ENCODE peak calls at places on chromosomes 5 and 9, in seven cellular contexts. One of them, this sample, is unnamed.

GRCh38 chr5:179060116-179061008 is at the start of gene ZNF354C:
- DNase-seq in naive thymus-derived CD4-positive, alpha-beta T cell: peak; percentile 87
- DNase-seq in lung: peak; percentile 89
- DNase-seq in upper lobe of right lung: peak; percentile 96
- DNase-seq in body of pancreas: peak; percentile 86
- DNase-seq in left ventricle myocardium inferior: peak; percentile 92
- DNase-seq in psoas muscle: peak; percentile 94
- DNase-seq in this sample: peak; percentile 90

GRCh38 chr5:132257131-132258101 is at the start of gene PDLIM4:
- DNase-seq in naive thymus-derived CD4-positive, alpha-beta T cell: no peak
- DNase-seq in lung: no peak
- DNase-seq in upper lobe of right lung: peak; percentile 66
- DNase-seq in body of pancreas: peak; percentile 59
- DNase-seq in left ventricle myocardium inferior: no peak
- DNase-seq in psoas muscle: peak; percentile 62
- DNase-seq in this sample: no peak

GRCh38 chr5:179679014-179679674 is 1.7 kb downstream of the CBY3 start:
- DNase-seq in naive thymus-derived CD4-positive, alpha-beta T cell: no peak
- DNase-seq in lung: peak; percentile 79
- DNase-seq in upper lobe of right lung: peak; percentile 90
- DNase-seq in body of pancreas: peak; percentile 75
- DNase-seq in left ventricle myocardium inferior: peak; percentile 73
- DNase-seq in psoas muscle: peak; percentile 86
- DNase-seq in this sample: peak; percentile 69

GRCh38 chr5:110361501-110361900 is 365.0 kb downstream of the TMEM232 start:
- DNase-seq in naive thymus-derived CD4-positive, alpha-beta T cell: no peak
- DNase-seq in lung: no peak
- DNase-seq in upper lobe of right lung: no peak
- DNase-seq in body of pancreas: no peak
- DNase-seq in left ventricle myocardium inferior: no peak
- DNase-seq in psoas muscle: no peak
- DNase-seq in this sample: no peak

GRCh38 chr9:70746760-70747159 is 332.3 kb upstream of the KLF9 start:
- DNase-seq in naive thymus-derived CD4-positive, alpha-beta T cell: no peak
- DNase-seq in lung: no peak
- DNase-seq in upper lobe of right lung: no peak
- DNase-seq in body of pancreas: no peak
- DNase-seq in left ventricle myocardium inferior: no peak
- DNase-seq in psoas muscle: no peak
- DNase-seq in this sample: no peak

GRCh38 chr5:66009277-66009676 is 82.9 kb downstream of the ERBIN start:
- DNase-seq in naive thymus-derived CD4-positive, alpha-beta T cell: no peak
- DNase-seq in lung: no peak
- DNase-seq in upper lobe of right lung: no peak
- DNase-seq in body of pancreas: no peak
- DNase-seq in left ventricle myocardium inferior: no peak
- DNase-seq in psoas muscle: no peak
- DNase-seq in this sample: no peak

GRCh38 chr5:115968770-115969169 is 6.5 kb downstream of the LVRN start:
- DNase-seq in naive thymus-derived CD4-positive, alpha-beta T cell: no peak
- DNase-seq in lung: no peak
- DNase-seq in upper lobe of right lung: no peak
- DNase-seq in body of pancreas: no peak
- DNase-seq in left ventricle myocardium inferior: no peak
- DNase-seq in psoas muscle: no peak
- DNase-seq in this sample: no peak

GRCh38 chr9:121736964-121737462 is 85.6 kb downstream of the DAB2IP start:
- DNase-seq in naive thymus-derived CD4-positive, alpha-beta T cell: no peak
- DNase-seq in lung: peak; percentile 82
- DNase-seq in upper lobe of right lung: peak; percentile 88
- DNase-seq in body of pancreas: peak; percentile 88
- DNase-seq in left ventricle myocardium inferior: peak; percentile 44
- DNase-seq in psoas muscle: no peak
- DNase-seq in this sample: no peak

GRCh38 chr5:1638658-1639400 is 115.1 kb upstream of the LPCAT1 start:
- DNase-seq in naive thymus-derived CD4-positive, alpha-beta T cell: no peak
- DNase-seq in lung: no peak
- DNase-seq in upper lobe of right lung: peak; percentile 52
- DNase-seq in body of pancreas: no peak
- DNase-seq in left ventricle myocardium inferior: no peak
- DNase-seq in psoas muscle: peak; percentile 39
- DNase-seq in this sample: peak; percentile 13

GRCh38 chr5:149834246-149834855 is 104.2 kb downstream of the PPARGC1B start:
- DNase-seq in naive thymus-derived CD4-positive, alpha-beta T cell: peak; percentile 63
- DNase-seq in lung: peak; percentile 71
- DNase-seq in upper lobe of right lung: no peak
- DNase-seq in body of pancreas: peak; percentile 73
- DNase-seq in left ventricle myocardium inferior: no peak
- DNase-seq in psoas muscle: no peak
- DNase-seq in this sample: no peak

GRCh38 chr9:76023715-76024195 is 133.3 kb downstream of the PCSK5 start:
- DNase-seq in naive thymus-derived CD4-positive, alpha-beta T cell: peak; percentile 87
- DNase-seq in lung: no peak
- DNase-seq in upper lobe of right lung: no peak
- DNase-seq in body of pancreas: no peak
- DNase-seq in left ventricle myocardium inferior: no peak
- DNase-seq in psoas muscle: no peak
- DNase-seq in this sample: no peak

GRCh38 chr9:967436-967835 is 9.0 kb upstream of the DMRT3 start:
- DNase-seq in naive thymus-derived CD4-positive, alpha-beta T cell: no peak
- DNase-seq in lung: no peak
- DNase-seq in upper lobe of right lung: no peak
- DNase-seq in body of pancreas: no peak
- DNase-seq in left ventricle myocardium inferior: no peak
- DNase-seq in psoas muscle: no peak
- DNase-seq in this sample: no peak
- H3K27me3 ChIP-seq in naive thymus-derived CD4-positive, alpha-beta T cell: no peaks in the 10 kb centered on the region
- H3K27me3 ChIP-seq in lung: peaks cover 6% of the 10 kb centered on the region
- H3K27me3 ChIP-seq in upper lobe of right lung: peaks cover 98% of the 10 kb centered on the region
- H3K27me3 ChIP-seq in body of pancreas: no peaks in the 10 kb centered on the region
- H3K27me3 ChIP-seq in left ventricle myocardium inferior: peaks cover 100% of the 10 kb centered on the region
- H3K27me3 ChIP-seq in psoas muscle: peaks cover 3% of the 10 kb centered on the region
- H3K27me3 ChIP-seq in this sample: peaks cover 23% of the 10 kb centered on the region

GRCh38 chr5:51392689-51393199 is 9.5 kb downstream of the ISL1 start:
- DNase-seq in naive thymus-derived CD4-positive, alpha-beta T cell: no peak
- DNase-seq in lung: no peak
- DNase-seq in upper lobe of right lung: no peak
- DNase-seq in body of pancreas: no peak
- DNase-seq in left ventricle myocardium inferior: no peak
- DNase-seq in psoas muscle: no peak
- DNase-seq in this sample: no peak
- H3K4me1 ChIP-seq in naive thymus-derived CD4-positive, alpha-beta T cell: no peaks in the 10 kb centered on the region
- H3K4me1 ChIP-seq in lung: no peaks in the 10 kb centered on the region
- H3K4me1 ChIP-seq in upper lobe of right lung: no peaks in the 10 kb centered on the region
- H3K4me1 ChIP-seq in body of pancreas: peaks cover 8% of the 10 kb centered on the region
- H3K4me1 ChIP-seq in left ventricle myocardium inferior: peaks cover 10% of the 10 kb centered on the region
- H3K4me1 ChIP-seq in psoas muscle: no peaks in the 10 kb centered on the region
- H3K4me1 ChIP-seq in this sample: no peaks in the 10 kb centered on the region

GRCh38 chr9:136019041-136019680 is 58.0 kb upstream of the UBAC1 start:
- DNase-seq in naive thymus-derived CD4-positive, alpha-beta T cell: no peak
- DNase-seq in lung: no peak
- DNase-seq in upper lobe of right lung: no peak
- DNase-seq in body of pancreas: no peak
- DNase-seq in left ventricle myocardium inferior: peak; percentile 10
- DNase-seq in psoas muscle: no peak
- DNase-seq in this sample: no peak
- H3K27me3 ChIP-seq in naive thymus-derived CD4-positive, alpha-beta T cell: no peaks in the 10 kb centered on the region
- H3K27me3 ChIP-seq in lung: no peaks in the 10 kb centered on the region
- H3K27me3 ChIP-seq in upper lobe of right lung: no peaks in the 10 kb centered on the region
- H3K27me3 ChIP-seq in body of pancreas: no peaks in the 10 kb centered on the region
- H3K27me3 ChIP-seq in left ventricle myocardium inferior: no peaks in the 10 kb centered on the region
- H3K27me3 ChIP-seq in psoas muscle: no peaks in the 10 kb centered on the region
- H3K27me3 ChIP-seq in this sample: no peaks in the 10 kb centered on the region

GRCh38 chr9:114221706-114222465 is 66.5 kb downstream of the COL27A1 start:
- DNase-seq in naive thymus-derived CD4-positive, alpha-beta T cell: no peak
- DNase-seq in lung: no peak
- DNase-seq in upper lobe of right lung: no peak
- DNase-seq in body of pancreas: no peak
- DNase-seq in left ventricle myocardium inferior: no peak
- DNase-seq in psoas muscle: no peak
- DNase-seq in this sample: no peak

GRCh38 chr9:114226289-114227055 is 71.1 kb downstream of the COL27A1 start:
- DNase-seq in naive thymus-derived CD4-positive, alpha-beta T cell: no peak
- DNase-seq in lung: no peak
- DNase-seq in upper lobe of right lung: no peak
- DNase-seq in body of pancreas: no peak
- DNase-seq in left ventricle myocardium inferior: no peak
- DNase-seq in psoas muscle: no peak
- DNase-seq in this sample: no peak

GRCh38 chr9:114223564-114224246 is 68.4 kb downstream of the COL27A1 start:
- DNase-seq in naive thymus-derived CD4-positive, alpha-beta T cell: no peak
- DNase-seq in lung: no peak
- DNase-seq in upper lobe of right lung: no peak
- DNase-seq in body of pancreas: no peak
- DNase-seq in left ventricle myocardium inferior: no peak
- DNase-seq in psoas muscle: no peak
- DNase-seq in this sample: no peak

GRCh38 chr9:114225534-114226288 is 70.4 kb downstream of the COL27A1 start:
- DNase-seq in naive thymus-derived CD4-positive, alpha-beta T cell: no peak
- DNase-seq in lung: no peak
- DNase-seq in upper lobe of right lung: no peak
- DNase-seq in body of pancreas: no peak
- DNase-seq in left ventricle myocardium inferior: no peak
- DNase-seq in psoas muscle: no peak
- DNase-seq in this sample: no peak

GRCh38 chr9:114224247-114224610 is 68.9 kb downstream of the COL27A1 start:
- DNase-seq in naive thymus-derived CD4-positive, alpha-beta T cell: no peak
- DNase-seq in lung: no peak
- DNase-seq in upper lobe of right lung: no peak
- DNase-seq in body of pancreas: no peak
- DNase-seq in left ventricle myocardium inferior: no peak
- DNase-seq in psoas muscle: no peak
- DNase-seq in this sample: no peak
- H3K4me1 ChIP-seq in naive thymus-derived CD4-positive, alpha-beta T cell: no peaks in the 10 kb centered on the region
- H3K4me1 ChIP-seq in lung: no peaks in the 10 kb centered on the region
- H3K4me1 ChIP-seq in upper lobe of right lung: no peaks in the 10 kb centered on the region
- H3K4me1 ChIP-seq in body of pancreas: no peaks in the 10 kb centered on the region
- H3K4me1 ChIP-seq in left ventricle myocardium inferior: peaks cover 30% of the 10 kb centered on the region
- H3K4me1 ChIP-seq in psoas muscle: peaks cover 8% of the 10 kb centered on the region
- H3K4me1 ChIP-seq in this sample: no peaks in the 10 kb centered on the region

GRCh38 chr5:73234156-73234555 is 61.2 kb downstream of the TMEM174 start:
- DNase-seq in naive thymus-derived CD4-positive, alpha-beta T cell: no peak
- DNase-seq in lung: no peak
- DNase-seq in upper lobe of right lung: no peak
- DNase-seq in body of pancreas: no peak
- DNase-seq in left ventricle myocardium inferior: no peak
- DNase-seq in psoas muscle: no peak
- DNase-seq in this sample: no peak
- H3K27me3 ChIP-seq in naive thymus-derived CD4-positive, alpha-beta T cell: peaks cover 4% of the 10 kb centered on the region
- H3K27me3 ChIP-seq in lung: no peaks in the 10 kb centered on the region
- H3K27me3 ChIP-seq in upper lobe of right lung: peaks cover 95% of the 10 kb centered on the region
- H3K27me3 ChIP-seq in body of pancreas: no peaks in the 10 kb centered on the region
- H3K27me3 ChIP-seq in left ventricle myocardium inferior: peaks cover 100% of the 10 kb centered on the region
- H3K27me3 ChIP-seq in psoas muscle: peaks cover 3% of the 10 kb centered on the region
- H3K27me3 ChIP-seq in this sample: no peaks in the 10 kb centered on the region

GRCh38 chr9:106419737-106420136 is 443.2 kb upstream of the ZNF462 start:
- DNase-seq in naive thymus-derived CD4-positive, alpha-beta T cell: no peak
- DNase-seq in lung: no peak
- DNase-seq in upper lobe of right lung: no peak
- DNase-seq in body of pancreas: no peak
- DNase-seq in left ventricle myocardium inferior: no peak
- DNase-seq in psoas muscle: no peak
- DNase-seq in this sample: no peak

GRCh38 chr9:106417685-106418084 is 445.3 kb upstream of the ZNF462 start:
- DNase-seq in naive thymus-derived CD4-positive, alpha-beta T cell: no peak
- DNase-seq in lung: no peak
- DNase-seq in upper lobe of right lung: no peak
- DNase-seq in body of pancreas: no peak
- DNase-seq in left ventricle myocardium inferior: no peak
- DNase-seq in psoas muscle: no peak
- DNase-seq in this sample: no peak

GRCh38 chr9:106421772-106422171 is 441.2 kb upstream of the ZNF462 start:
- DNase-seq in naive thymus-derived CD4-positive, alpha-beta T cell: no peak
- DNase-seq in lung: no peak
- DNase-seq in upper lobe of right lung: no peak
- DNase-seq in body of pancreas: no peak
- DNase-seq in left ventricle myocardium inferior: no peak
- DNase-seq in psoas muscle: no peak
- DNase-seq in this sample: no peak

GRCh38 chr9:106420511-106420944 is 442.4 kb upstream of the ZNF462 start:
- DNase-seq in naive thymus-derived CD4-positive, alpha-beta T cell: no peak
- DNase-seq in lung: no peak
- DNase-seq in upper lobe of right lung: no peak
- DNase-seq in body of pancreas: no peak
- DNase-seq in left ventricle myocardium inferior: no peak
- DNase-seq in psoas muscle: no peak
- DNase-seq in this sample: no peak

DNA sequence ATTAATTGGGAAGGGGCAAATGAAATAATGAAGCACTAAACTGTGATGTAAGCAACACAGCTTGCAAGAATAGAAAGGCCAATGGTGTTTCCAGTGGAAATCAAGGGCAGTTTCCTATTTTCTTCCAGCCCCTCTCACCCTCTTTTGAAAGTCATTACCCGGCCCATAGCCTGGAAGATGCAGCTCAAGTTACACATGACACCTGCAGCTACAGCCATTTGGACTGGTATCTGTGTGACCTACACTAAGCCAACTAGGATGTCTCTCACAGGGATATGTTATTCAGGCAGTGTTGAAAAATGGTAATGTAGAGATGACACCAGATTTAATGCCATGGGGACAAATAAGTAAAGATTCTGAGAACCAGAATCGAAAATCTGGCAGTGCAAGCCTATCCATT is 439.4 kb upstream of the ZNF462 start:
- DNase-seq in naive thymus-derived CD4-positive, alpha-beta T cell: no peak
- DNase-seq in lung: no peak
- DNase-seq in upper lobe of right lung: no peak
- DNase-seq in body of pancreas: no peak
- DNase-seq in left ventricle myocardium inferior: no peak
- DNase-seq in psoas muscle: no peak
- DNase-seq in this sample: no peak
- H3K4me1 ChIP-seq in naive thymus-derived CD4-positive, alpha-beta T cell: no peaks in the 10 kb centered on the region
- H3K4me1 ChIP-seq in lung: no peaks in the 10 kb centered on the region
- H3K4me1 ChIP-seq in upper lobe of right lung: no peaks in the 10 kb centered on the region
- H3K4me1 ChIP-seq in body of pancreas: no peaks in the 10 kb centered on the region
- H3K4me1 ChIP-seq in left ventricle myocardium inferior: no peaks in the 10 kb centered on the region
- H3K4me1 ChIP-seq in psoas muscle: no peaks in the 10 kb centered on the region
- H3K4me1 ChIP-seq in this sample: no peaks in the 10 kb centered on the region